ENCODE peak calls at places on chromosomes 1 and 21, in five cellular contexts. One of them, this sample, is unnamed.

GRCh38 chr1:201763439-201764140 is 65.4 kb upstream of the IPO9 start:
- DNase-seq in GM12891: no peak
- DNase-seq in mucosa of gallbladder: no peak
- DNase-seq in ureter: no peak
- DNase-seq in breast epithelium: no peak
- DNase-seq in this sample: no peak

GRCh38 chr1:14738235-14738634 is 139.8 kb downstream of the KAZN start:
- DNase-seq in GM12891: no peak
- DNase-seq in mucosa of gallbladder: peak
- DNase-seq in ureter: no peak
- DNase-seq in breast epithelium: peak
- DNase-seq in this sample: no peak

GRCh38 chr1:115295904-115296696 is 41.9 kb downstream of the NGF start:
- DNase-seq in GM12891: no peak
- DNase-seq in mucosa of gallbladder: no peak
- DNase-seq in ureter: no peak
- DNase-seq in breast epithelium: no peak
- DNase-seq in this sample: no peak

GRCh38 chr21:32693581-32693980 is 34.2 kb downstream of the SYNJ1 start:
- DNase-seq in GM12891: no peak
- DNase-seq in mucosa of gallbladder: no peak
- DNase-seq in ureter: no peak
- DNase-seq in breast epithelium: no peak
- DNase-seq in this sample: no peak

GRCh38 chr1:156253634-156254033 is 5.8 kb upstream of the PAQR6 start:
- DNase-seq in GM12891: no peak
- DNase-seq in mucosa of gallbladder: no peak
- DNase-seq in ureter: no peak
- DNase-seq in breast epithelium: no peak
- DNase-seq in this sample: no peak

GRCh38 chr21:45470087-45470515 is 65.1 kb downstream of the COL18A1 start:
- DNase-seq in GM12891: no peak
- DNase-seq in mucosa of gallbladder: no peak
- DNase-seq in ureter: no peak
- DNase-seq in breast epithelium: no peak
- DNase-seq in this sample: no peak

GRCh38 chr1:156245451-156246232 is 2.2 kb downstream of the PAQR6 start:
- DNase-seq in GM12891: peak
- DNase-seq in mucosa of gallbladder: no peak
- DNase-seq in ureter: no peak
- DNase-seq in breast epithelium: no peak
- DNase-seq in this sample: no peak

GRCh38 chr1:54574158-54574778 is 26.2 kb downstream of the ACOT11 start:
- DNase-seq in GM12891: no peak
- DNase-seq in mucosa of gallbladder: no peak
- DNase-seq in ureter: no peak
- DNase-seq in breast epithelium: no peak
- DNase-seq in this sample: no peak

GRCh38 chr1:248807067-248807737 is 18.5 kb downstream of the SH3BP5L start:
- DNase-seq in GM12891: peak
- DNase-seq in mucosa of gallbladder: peak
- DNase-seq in ureter: no peak
- DNase-seq in breast epithelium: no peak
- DNase-seq in this sample: no peak

GRCh38 chr1:195733408-195733807 is 874.8 kb downstream of the KCNT2 start:
- DNase-seq in GM12891: no peak
- DNase-seq in mucosa of gallbladder: no peak
- DNase-seq in ureter: no peak
- DNase-seq in breast epithelium: no peak
- DNase-seq in this sample: no peak

GRCh38 chr1:155871390-155871789 is 12.0 kb downstream of the SYT11 start:
- DNase-seq in GM12891: no peak
- DNase-seq in mucosa of gallbladder: no peak
- DNase-seq in ureter: peak
- DNase-seq in breast epithelium: no peak
- DNase-seq in this sample: no peak

GRCh38 chr1:51719146-51719545 is 102.3 kb downstream of the OSBPL9 start:
- DNase-seq in GM12891: no peak
- DNase-seq in mucosa of gallbladder: no peak
- DNase-seq in ureter: no peak
- DNase-seq in breast epithelium: no peak
- DNase-seq in this sample: no peak

GRCh38 chr1:187839873-187840272 is 1011.1 kb downstream of the PLA2G4A start:
- DNase-seq in GM12891: no peak
- DNase-seq in mucosa of gallbladder: no peak
- DNase-seq in ureter: no peak
- DNase-seq in breast epithelium: no peak
- DNase-seq in this sample: no peak

GRCh38 chr1:43688594-43689000 is 18.7 kb upstream of the ST3GAL3 start:
- DNase-seq in GM12891: no peak
- DNase-seq in mucosa of gallbladder: no peak
- DNase-seq in ureter: no peak
- DNase-seq in breast epithelium: no peak
- DNase-seq in this sample: no peak

GRCh38 chr21:36722370-36723368 is 23.8 kb downstream of the SIM2 start:
- DNase-seq in GM12891: no peak
- DNase-seq in mucosa of gallbladder: no peak
- DNase-seq in ureter: no peak
- DNase-seq in breast epithelium: no peak
- DNase-seq in this sample: no peak

GRCh38 chr1:225735252-225736149 is 42.1 kb upstream of the SRP9 start:
- DNase-seq in GM12891: no peak
- DNase-seq in mucosa of gallbladder: peak
- DNase-seq in ureter: peak
- DNase-seq in breast epithelium: peak
- DNase-seq in this sample: peak

GRCh38 chr1:11701551-11701961 is 10.0 kb downstream of the DRAXIN start:
- DNase-seq in GM12891: no peak
- DNase-seq in mucosa of gallbladder: no peak
- DNase-seq in ureter: no peak
- DNase-seq in breast epithelium: no peak
- DNase-seq in this sample: no peak

GRCh38 chr1:23217421-23218115 is at the start of gene HTR1D:
- DNase-seq in GM12891: peak
- DNase-seq in mucosa of gallbladder: no peak
- DNase-seq in ureter: no peak
- DNase-seq in breast epithelium: no peak
- DNase-seq in this sample: no peak

GRCh38 chr1:116289219-116289618 is 83.8 kb upstream of the ATP1A1 start:
- DNase-seq in GM12891: no peak
- DNase-seq in mucosa of gallbladder: no peak
- DNase-seq in ureter: no peak
- DNase-seq in breast epithelium: no peak
- DNase-seq in this sample: no peak

GRCh38 chr21:23127973-23128372 is 2129.8 kb downstream of the NCAM2 start:
- DNase-seq in GM12891: no peak
- DNase-seq in mucosa of gallbladder: no peak
- DNase-seq in ureter: no peak
- DNase-seq in breast epithelium: no peak
- DNase-seq in this sample: no peak

GRCh38 chr1:31793586-31794285 is 22.1 kb downstream of the SPOCD1 start:
- DNase-seq in GM12891: no peak
- DNase-seq in mucosa of gallbladder: no peak
- DNase-seq in ureter: peak
- DNase-seq in breast epithelium: no peak
- DNase-seq in this sample: no peak

This sample was measured in thoracic aorta.